ENCODE peak calls at places on chromosomes 16 and 17, in seven cellular contexts. U, I, V, G, D, W and R are unnamed samples.

GRCh38 chr17:68784431-68784830 is 170.8 kb downstream of the ABCA8 start:
- DNase-seq in U (no peak), I (no peak), V (no peak), G (no peak), D (no peak), W (no peak), R (no peak)

GRCh38 chr17:37458805-37459204 is 30.9 kb upstream of the DUSP14 start:
- DNase-seq in U (no peak), I (no peak), V (no peak), G (no peak), D (no peak), W (no peak), R (no peak)

GRCh38 chr17:35187481-35187880 is 6.7 kb downstream of the SLC35G3 start:
- DNase-seq in U (no peak), I (no peak), V (no peak), G (no peak), D (no peak), W (no peak), R (no peak)

GRCh38 chr16:11175850-11176341 is 80.1 kb downstream of the SOCS1 start:
- DNase-seq in U (no peak), I (no peak), V (no peak), G (no peak), D (no peak), W (no peak), R (peak; percentile 58)

GRCh38 chr16:73016488-73016830 is 31.5 kb downstream of the ZFHX3 start:
- DNase-seq in U (no peak), I (no peak), V (no peak), G (no peak), D (no peak), W (peak; percentile 8), R (peak; percentile 73)

GRCh38 chr17:16199093-16199492 is 16.2 kb downstream of the NCOR1 start:
- DNase-seq in U (peak; percentile 26), I (no peak), V (no peak), G (no peak), D (no peak), W (no peak), R (no peak)

GRCh38 chr16:1105888-1106620 is 10.0 kb upstream of the C1QTNF8 start:
- DNase-seq in U (peak; percentile 4), I (peak; percentile 88), V (peak; percentile 91), G (peak; percentile 38), D (peak; percentile 73), W (peak; percentile 94), R (peak; percentile 68)

GRCh38 chr17:16072031-16072430 is 72.4 kb downstream of the TTC19 start:
- DNase-seq in U (no peak), I (no peak), V (no peak), G (no peak), D (no peak), W (no peak), R (no peak)

GRCh38 chr16:84045001-84045817 is 2.6 kb upstream of the SLC38A8 start:
- DNase-seq in U (no peak), I (no peak), V (no peak), G (no peak), D (no peak), W (no peak), R (no peak)

GRCh38 chr17:76515291-76515949 is 14.2 kb upstream of the RHBDF2 start:
- DNase-seq in U (no peak), I (no peak), V (no peak), G (peak; percentile 60), D (peak; percentile 36), W (no peak), R (peak; percentile 65)

GRCh38 chr17:78305801-78306200 is 54.1 kb downstream of the SOCS3 start:
- DNase-seq in U (no peak), I (no peak), V (no peak), G (no peak), D (no peak), W (no peak), R (no peak)

GRCh38 chr17:4436846-4437245 is 3.1 kb downstream of the SPNS3 start:
- DNase-seq in U (no peak), I (no peak), V (no peak), G (no peak), D (no peak), W (no peak), R (no peak)

GRCh38 chr17:7988750-7989178 is 13.7 kb upstream of the GUCY2D start:
- DNase-seq in U (peak; percentile 77), I (no peak), V (peak; percentile 62), G (peak; percentile 74), D (peak; percentile 83), W (peak; percentile 86), R (peak; percentile 76)

GRCh38 chr17:68498479-68499326 is 13.5 kb upstream of the PRKAR1A start:
- DNase-seq in U (no peak), I (peak; percentile 66), V (no peak), G (no peak), D (no peak), W (no peak), R (no peak)

GRCh38 chr17:1179635-1180433 is at the start of gene ABR:
- DNase-seq in U (no peak), I (peak; percentile 84), V (no peak), G (no peak), D (peak; percentile 50), W (peak; percentile 54), R (peak; percentile 80)

GRCh38 chr16:28112908-28113307 is 49.4 kb upstream of the GSG1L start:
- DNase-seq in U (no peak), I (no peak), V (no peak), G (no peak), D (no peak), W (no peak), R (no peak)

GRCh38 chr17:8015957-8016631 is 13.7 kb downstream of the GUCY2D start:
- DNase-seq in U (no peak), I (peak; percentile 49), V (no peak), G (peak; percentile 60), D (peak; percentile 53), W (no peak), R (no peak)

GRCh38 chr17:70288540-70289290 is 119.4 kb downstream of the KCNJ2 start:
- DNase-seq in U (peak; percentile 77), I (no peak), V (no peak), G (no peak), D (no peak), W (no peak), R (no peak)

GRCh38 chr17:82196273-82196672 is 16.4 kb downstream of the CCDC57 start:
- DNase-seq in U (no peak), I (no peak), V (no peak), G (no peak), D (no peak), W (no peak), R (no peak)

GRCh38 chr17:82195675-82196258 is 16.9 kb downstream of the CCDC57 start:
- DNase-seq in U (no peak), I (no peak), V (no peak), G (no peak), D (no peak), W (no peak), R (no peak)

GRCh38 chr17:82198092-82198491 is 14.6 kb downstream of the CCDC57 start:
- DNase-seq in U (no peak), I (no peak), V (no peak), G (no peak), D (no peak), W (no peak), R (peak; percentile 48)

GRCh38 chr17:82193520-82194236 is 19.0 kb downstream of the CCDC57 start:
- DNase-seq in U (no peak), I (no peak), V (no peak), G (no peak), D (no peak), W (no peak), R (no peak)

DNA sequence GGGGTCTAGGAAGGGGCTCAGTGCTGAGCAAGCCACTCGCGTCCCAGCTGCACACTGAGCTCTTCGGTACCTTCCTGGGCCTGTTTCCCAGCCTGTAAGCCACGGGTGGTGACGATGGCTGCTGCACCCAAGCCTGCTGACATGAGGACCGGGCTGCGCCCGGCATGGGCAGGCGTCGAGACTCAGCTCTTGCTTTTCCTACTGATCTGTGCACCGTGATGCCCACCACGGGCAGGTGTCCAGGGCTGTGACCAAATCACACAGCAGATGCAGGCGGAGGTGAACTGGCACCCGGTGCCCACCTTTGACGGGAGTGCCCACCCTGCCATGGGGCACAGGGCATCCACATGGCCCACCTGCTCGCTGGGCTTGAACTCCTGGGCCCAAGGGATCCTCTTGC is 17.9 kb downstream of the CCDC57 start:
- DNase-seq in U (no peak), I (no peak), V (no peak), G (no peak), D (no peak), W (no peak), R (no peak)
- TF ChIP-seq CTCF in U (no peak), I (no peak), V (no peak), G (no peak), D (no peak), W (no peak), R (no peak)

DNA sequence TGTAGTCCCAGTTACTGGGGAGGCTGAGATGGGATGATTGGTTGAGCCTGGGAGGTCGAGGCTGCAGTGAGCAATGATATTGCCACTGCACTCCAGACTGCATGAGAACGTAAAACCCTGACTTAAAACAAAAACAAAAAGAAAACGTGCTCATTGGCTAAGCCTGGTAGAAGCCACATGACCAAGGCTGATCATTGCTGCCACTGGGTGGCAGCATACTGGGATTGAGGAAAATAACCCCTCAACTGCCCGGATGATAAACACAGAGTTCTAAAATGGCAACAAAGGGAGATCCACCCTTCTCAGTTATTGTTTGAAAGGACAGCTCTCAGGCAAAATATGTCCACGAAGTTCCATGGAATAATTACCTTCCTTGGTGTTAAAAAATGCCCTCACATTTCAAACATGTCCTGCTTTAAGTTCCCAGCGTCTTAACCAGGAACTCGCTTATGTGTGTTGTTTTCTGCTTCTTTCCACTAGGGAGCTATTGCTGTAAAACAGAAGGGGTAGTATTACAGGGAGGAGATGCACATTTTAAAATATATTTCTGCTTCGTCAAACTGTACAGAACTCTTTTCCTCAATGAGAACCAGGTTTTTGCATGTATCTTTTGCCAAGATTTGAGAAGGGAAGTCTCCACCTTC is 675.3 kb downstream of the MAF start:
- DNase-seq in U (peak; percentile 21), I (no peak), V (peak; percentile 39), G (no peak), D (no peak), W (peak; percentile 16), R (no peak)
- TF ChIP-seq CTCF in U (peak; percentile 59), I (no peak), V (peak; percentile 13), G (peak; percentile 18), D (no peak), W (peak; percentile 42), R (peak; percentile 24)

DNA sequence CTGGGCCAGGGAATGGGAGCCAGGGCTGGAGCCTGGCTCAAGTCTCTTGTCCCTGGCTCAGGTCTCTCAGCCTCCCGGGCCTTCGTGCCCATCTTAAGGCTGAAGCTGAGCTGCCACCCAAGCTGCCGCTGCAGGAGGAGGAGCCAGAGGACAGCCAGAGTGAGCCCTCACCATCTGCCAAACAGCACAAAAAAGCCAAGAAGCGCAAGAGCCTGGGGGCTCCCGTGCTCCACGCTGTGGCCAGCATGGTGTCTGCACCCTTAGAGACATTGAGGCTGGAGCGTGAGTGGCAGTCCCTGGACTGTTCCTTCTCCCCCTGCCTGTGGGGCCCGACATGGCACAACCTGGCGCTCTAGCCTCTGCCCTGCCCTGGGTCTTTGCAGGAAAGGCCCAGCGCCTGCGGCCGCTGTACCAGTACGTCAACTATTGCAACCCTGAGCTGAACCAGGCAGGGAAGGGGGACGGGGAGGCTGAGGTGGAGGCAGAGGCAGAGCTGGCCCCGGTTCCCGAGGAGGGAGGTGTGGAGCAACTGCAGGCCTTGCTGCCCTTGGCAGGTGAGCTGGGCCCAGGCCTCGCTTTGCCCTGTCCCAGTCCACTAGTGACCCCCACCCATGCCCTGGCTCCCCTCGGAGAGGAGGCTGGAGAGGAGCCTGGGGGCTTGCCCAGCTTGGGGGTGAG is 1.3 kb downstream of the C16orf86 start:
- DNase-seq in U (peak; percentile 78), I (peak; percentile 81), V (peak; percentile 93), G (peak; percentile 86), D (peak; percentile 86), W (peak; percentile 98), R (peak; percentile 92)
- TF ChIP-seq CTCF in U (peak; percentile 100), I (peak; percentile 85), V (peak; percentile 59), G (peak; percentile 75), D (peak; percentile 78), W (peak; percentile 69), R (peak; percentile 86)

GRCh38 chr17:50596191-50597037 is 35.9 kb downstream of the CACNA1G start:
- DNase-seq in U (no peak), I (no peak), V (peak; percentile 67), G (no peak), D (no peak), W (no peak), R (no peak)
- TF ChIP-seq CTCF in U (peak; percentile 26), I (no peak), V (peak; percentile 63), G (no peak), D (no peak), W (no peak), R (peak; percentile 7)